ENCODE peak calls at places on chromosomes 11 and 22, in four cellular contexts. One of them, this sample, is unnamed.

GRCh38 chr22:25567305-25567704 is 2.8 kb downstream of the GRK3 start:
- DNase-seq in CD8-positive, alpha-beta T cell: no peak
- DNase-seq in HFFc6: no peak
- DNase-seq in uterus: no peak
- DNase-seq in this sample: no peak

GRCh38 chr11:11993814-11994213 is 14.6 kb downstream of the DKK3 start:
- DNase-seq in CD8-positive, alpha-beta T cell: no peak
- DNase-seq in HFFc6: peak; percentile 88
- DNase-seq in uterus: no peak
- DNase-seq in this sample: no peak

GRCh38 chr11:131811380-131811779 is 441.0 kb downstream of the NTM start:
- DNase-seq in CD8-positive, alpha-beta T cell: no peak
- DNase-seq in HFFc6: no peak
- DNase-seq in uterus: no peak
- DNase-seq in this sample: no peak

GRCh38 chr11:128716661-128717210 is 22.9 kb downstream of the FLI1 start:
- DNase-seq in CD8-positive, alpha-beta T cell: peak; percentile 73
- DNase-seq in HFFc6: no peak
- DNase-seq in uterus: no peak
- DNase-seq in this sample: no peak

GRCh38 chr11:129639300-129639699 is 176.3 kb upstream of the TMEM45B start:
- DNase-seq in CD8-positive, alpha-beta T cell: no peak
- DNase-seq in HFFc6: peak; percentile 93
- DNase-seq in uterus: no peak
- DNase-seq in this sample: no peak

GRCh38 chr22:30079952-30080533 is at the start of gene HORMAD2:
- DNase-seq in CD8-positive, alpha-beta T cell: no peak
- DNase-seq in HFFc6: no peak
- DNase-seq in uterus: no peak
- DNase-seq in this sample: peak; percentile 48

GRCh38 chr11:132962026-132962425 is 570.3 kb downstream of the OPCML start:
- DNase-seq in CD8-positive, alpha-beta T cell: no peak
- DNase-seq in HFFc6: peak; percentile 74
- DNase-seq in uterus: no peak
- DNase-seq in this sample: no peak

GRCh38 chr11:34606326-34607120 is 14.4 kb upstream of the EHF start:
- DNase-seq in CD8-positive, alpha-beta T cell: no peak
- DNase-seq in HFFc6: no peak
- DNase-seq in uterus: no peak
- DNase-seq in this sample: no peak

GRCh38 chr11:120482149-120482548 is 29.4 kb upstream of the GRIK4 start:
- DNase-seq in CD8-positive, alpha-beta T cell: no peak
- DNase-seq in HFFc6: peak; percentile 57
- DNase-seq in uterus: no peak
- DNase-seq in this sample: no peak

GRCh38 chr22:26648011-26648497 is 9.3 kb upstream of the MIAT start:
- DNase-seq in CD8-positive, alpha-beta T cell: peak; percentile 83
- DNase-seq in HFFc6: no peak
- DNase-seq in uterus: no peak
- DNase-seq in this sample: no peak

GRCh38 chr11:35602979-35603378 is 15.3 kb upstream of the FJX1 start:
- DNase-seq in CD8-positive, alpha-beta T cell: no peak
- DNase-seq in HFFc6: no peak
- DNase-seq in uterus: no peak
- DNase-seq in this sample: no peak

GRCh38 chr11:111870887-111871692 is at the start of gene ALG9:
- DNase-seq in CD8-positive, alpha-beta T cell: peak; percentile 93
- DNase-seq in HFFc6: peak; percentile 88
- DNase-seq in uterus: peak; percentile 86
- DNase-seq in this sample: peak; percentile 75
- TF ChIP-seq CTCF in CD8-positive, alpha-beta T cell: peak; percentile 18
- TF ChIP-seq CTCF in HFFc6: peak; percentile 70
- TF ChIP-seq CTCF in uterus: peak; percentile 14
- TF ChIP-seq CTCF in this sample: peak; percentile 38

DNA sequence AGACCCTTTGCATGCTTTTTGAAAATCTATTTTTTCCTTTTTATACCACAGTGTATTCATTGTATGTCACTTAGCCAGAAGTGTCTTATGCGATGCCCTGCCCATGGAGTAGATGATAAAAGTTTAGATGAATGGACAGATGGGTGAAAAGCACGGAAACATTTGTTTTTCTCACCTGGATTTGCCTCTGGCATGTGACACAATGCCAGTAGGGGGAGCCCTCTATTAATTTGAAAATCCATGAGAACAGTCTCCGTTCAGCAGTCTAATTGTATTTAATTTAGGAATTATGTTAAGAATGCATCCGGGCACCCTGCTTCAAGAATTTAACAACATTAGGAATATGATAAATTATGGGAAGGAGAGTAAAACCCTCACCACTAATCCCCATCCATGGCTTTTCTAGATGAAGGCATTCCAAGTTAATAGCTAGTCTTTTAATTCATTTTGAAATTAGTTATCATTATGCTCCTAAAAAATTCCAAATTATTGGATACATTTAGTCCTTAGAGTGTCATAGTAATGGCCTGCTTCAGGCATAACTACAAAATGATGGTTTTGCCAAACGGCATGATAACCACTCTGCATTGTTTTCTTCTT is 55.3 kb upstream of the ALKBH3 start:
- DNase-seq in CD8-positive, alpha-beta T cell: no peak
- DNase-seq in HFFc6: peak; percentile 34
- DNase-seq in uterus: no peak
- DNase-seq in this sample: peak; percentile 36
- TF ChIP-seq CTCF in CD8-positive, alpha-beta T cell: peak; percentile 44
- TF ChIP-seq CTCF in HFFc6: peak; percentile 90
- TF ChIP-seq CTCF in uterus: peak; percentile 38
- TF ChIP-seq CTCF in this sample: peak; percentile 80

DNA sequence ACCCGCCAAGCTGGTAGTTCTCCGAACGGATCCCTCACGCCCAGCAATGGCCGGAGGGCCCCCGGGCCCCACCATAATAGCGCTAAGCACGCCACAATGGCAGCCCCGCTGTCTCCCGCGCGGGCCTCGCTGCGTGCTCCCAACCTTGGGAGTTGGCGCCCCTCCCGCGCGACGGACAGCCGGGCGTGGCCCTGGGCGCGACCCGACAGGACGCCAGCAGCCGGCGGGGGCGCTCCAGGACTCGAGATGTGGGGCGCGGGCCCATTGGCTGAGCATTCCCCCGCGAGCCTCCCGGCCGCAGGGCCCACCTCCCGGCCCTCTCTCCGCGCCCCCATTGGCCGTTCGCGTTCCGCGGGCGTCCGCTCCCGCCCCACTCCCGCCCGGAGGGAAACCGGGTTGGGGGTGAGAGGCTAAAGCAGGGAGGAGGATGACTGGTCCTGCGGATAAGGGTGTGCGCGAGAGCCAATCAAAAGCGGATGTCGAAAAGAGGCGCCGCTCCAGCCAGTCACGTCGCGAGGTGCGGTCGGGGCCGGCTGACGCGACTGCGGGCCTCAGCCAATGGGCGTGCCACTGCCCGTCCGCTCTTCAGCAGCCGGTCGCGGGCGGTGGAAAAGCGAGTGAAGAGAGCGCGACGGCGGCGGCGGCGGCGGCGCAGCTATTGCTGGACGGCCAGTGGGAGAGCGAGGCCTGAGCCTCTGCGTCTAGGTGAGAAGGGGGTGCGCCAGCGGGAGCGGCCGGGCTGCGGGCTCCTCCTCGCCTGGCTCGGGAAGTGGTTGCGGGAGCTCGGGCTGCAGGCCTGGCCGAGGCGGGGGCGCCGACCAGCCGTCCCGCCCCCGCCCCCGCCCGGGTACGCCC is at the start of gene FAR1:
- DNase-seq in CD8-positive, alpha-beta T cell: peak; percentile 97
- DNase-seq in HFFc6: peak; percentile 99
- DNase-seq in uterus: peak; percentile 98
- DNase-seq in this sample: peak; percentile 99
- TF ChIP-seq CTCF in CD8-positive, alpha-beta T cell: peak; percentile 70
- TF ChIP-seq CTCF in HFFc6: peak; percentile 80
- TF ChIP-seq CTCF in uterus: peak; percentile 70
- TF ChIP-seq CTCF in this sample: peak; percentile 57

DNA sequence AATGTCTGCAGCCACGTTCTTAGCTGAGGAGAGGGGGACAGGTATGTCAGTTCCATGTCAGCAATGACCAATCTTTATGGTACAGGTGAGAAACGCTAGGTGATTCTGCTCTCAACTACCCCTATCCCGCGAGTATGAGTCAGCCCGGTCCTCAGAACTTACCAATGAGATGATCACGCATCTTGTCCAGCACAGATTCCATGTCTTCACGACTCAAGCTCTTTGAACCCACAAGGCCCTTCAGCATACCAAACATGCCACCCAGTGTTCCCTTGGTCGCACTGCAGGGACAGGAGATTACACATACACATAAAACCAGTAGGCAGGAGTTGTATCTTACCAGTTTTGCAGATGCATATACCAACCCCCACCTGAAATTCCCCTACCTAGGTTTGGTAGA is 2.9 kb downstream of the SRPRA start:
- DNase-seq in CD8-positive, alpha-beta T cell: no peak
- DNase-seq in HFFc6: peak; percentile 9
- DNase-seq in uterus: no peak
- DNase-seq in this sample: no peak
- TF ChIP-seq CTCF in CD8-positive, alpha-beta T cell: no peak
- TF ChIP-seq CTCF in HFFc6: peak; percentile 15
- TF ChIP-seq CTCF in uterus: no peak
- TF ChIP-seq CTCF in this sample: no peak